ENCODE peak calls at places on chromosome 6, in four cellular contexts. One of them, this sample, is unnamed. For H3K27me3, the result is how much of the 10 kb centered on the place peaks cover.

GRCh38 chr6:40138273-40138720 is 204.0 kb upstream of the MOCS1 start:
- DNase-seq in upper lobe of right lung: no peak
- DNase-seq in CD8-positive, alpha-beta T cell: no peak
- DNase-seq in PC-3: no peak
- DNase-seq in this sample: no peak

GRCh38 chr6:15253107-15254073 is 7.5 kb downstream of the JARID2 start:
- DNase-seq in upper lobe of right lung: no peak
- DNase-seq in PC-3: no peak
- DNase-seq in CD8-positive, alpha-beta T cell: no peak
- DNase-seq in this sample: no peak

GRCh38 chr6:148700713-148701392 is 46.0 kb upstream of the UST start:
- DNase-seq in upper lobe of right lung: no peak
- DNase-seq in PC-3: peak
- DNase-seq in CD8-positive, alpha-beta T cell: no peak
- DNase-seq in this sample: no peak

GRCh38 chr6:42007753-42008528 is 42.4 kb upstream of the TAF8 start:
- DNase-seq in CD8-positive, alpha-beta T cell: peak
- DNase-seq in PC-3: no peak
- DNase-seq in upper lobe of right lung: no peak
- DNase-seq in this sample: no peak

GRCh38 chr6:71404145-71404966 is 115.7 kb downstream of the OGFRL1 start:
- DNase-seq in upper lobe of right lung: no peak
- DNase-seq in PC-3: peak
- DNase-seq in CD8-positive, alpha-beta T cell: no peak
- DNase-seq in this sample: no peak

GRCh38 chr6:21587925-21588811 is 5.4 kb upstream of the SOX4 start:
- DNase-seq in PC-3: peak
- DNase-seq in upper lobe of right lung: peak
- DNase-seq in CD8-positive, alpha-beta T cell: peak
- DNase-seq in this sample: peak

GRCh38 chr6:105014448-105014847 is 57.5 kb downstream of the LIN28B start:
- DNase-seq in PC-3: no peak
- DNase-seq in upper lobe of right lung: no peak
- DNase-seq in CD8-positive, alpha-beta T cell: no peak
- DNase-seq in this sample: no peak

GRCh38 chr6:152648090-152648489 is 10.9 kb upstream of the SYNE1 start:
- DNase-seq in CD8-positive, alpha-beta T cell: no peak
- DNase-seq in PC-3: no peak
- DNase-seq in upper lobe of right lung: no peak
- DNase-seq in this sample: no peak

GRCh38 chr6:23245559-23245958 is 676.2 kb downstream of the HDGFL1 start:
- DNase-seq in PC-3: no peak
- DNase-seq in upper lobe of right lung: no peak
- DNase-seq in CD8-positive, alpha-beta T cell: no peak
- DNase-seq in this sample: no peak

GRCh38 chr6:6688951-6689350 is 100.4 kb downstream of the LY86 start:
- DNase-seq in CD8-positive, alpha-beta T cell: no peak
- DNase-seq in upper lobe of right lung: no peak
- DNase-seq in PC-3: no peak
- DNase-seq in this sample: no peak

GRCh38 chr6:111551521-111552231 is 54.0 kb downstream of the TRAF3IP2 start:
- DNase-seq in CD8-positive, alpha-beta T cell: no peak
- DNase-seq in upper lobe of right lung: peak
- DNase-seq in PC-3: peak
- DNase-seq in this sample: no peak

GRCh38 chr6:41693866-41694265 is 41.5 kb downstream of the TFEB start:
- DNase-seq in CD8-positive, alpha-beta T cell: no peak
- DNase-seq in upper lobe of right lung: no peak
- DNase-seq in PC-3: no peak
- DNase-seq in this sample: no peak

GRCh38 chr6:157763129-157763893 is 59.7 kb upstream of the SNX9 start:
- DNase-seq in CD8-positive, alpha-beta T cell: no peak
- DNase-seq in PC-3: peak
- DNase-seq in upper lobe of right lung: peak
- DNase-seq in this sample: peak

GRCh38 chr6:31876357-31876756 is 2.4 kb downstream of the SLC44A4 start:
- DNase-seq in PC-3: no peak
- DNase-seq in CD8-positive, alpha-beta T cell: no peak
- DNase-seq in upper lobe of right lung: no peak
- DNase-seq in this sample: no peak

GRCh38 chr6:131949615-131949908 is 1.6 kb downstream of the CCN2 start:
- DNase-seq in PC-3: no peak
- DNase-seq in upper lobe of right lung: no peak
- DNase-seq in CD8-positive, alpha-beta T cell: no peak
- DNase-seq in this sample: no peak

GRCh38 chr6:25295651-25296050 is 16.5 kb downstream of the CARMIL1 start:
- DNase-seq in PC-3: peak
- DNase-seq in CD8-positive, alpha-beta T cell: no peak
- DNase-seq in upper lobe of right lung: no peak
- DNase-seq in this sample: no peak

GRCh38 chr6:157682856-157683481 is 140.1 kb upstream of the SNX9 start:
- DNase-seq in PC-3: peak
- DNase-seq in upper lobe of right lung: no peak
- DNase-seq in CD8-positive, alpha-beta T cell: no peak
- DNase-seq in this sample: no peak

GRCh38 chr6:118876814-118877213 is 17.1 kb upstream of the ASF1A start:
- DNase-seq in PC-3: peak
- DNase-seq in CD8-positive, alpha-beta T cell: no peak
- DNase-seq in upper lobe of right lung: no peak
- DNase-seq in this sample: no peak

DNA sequence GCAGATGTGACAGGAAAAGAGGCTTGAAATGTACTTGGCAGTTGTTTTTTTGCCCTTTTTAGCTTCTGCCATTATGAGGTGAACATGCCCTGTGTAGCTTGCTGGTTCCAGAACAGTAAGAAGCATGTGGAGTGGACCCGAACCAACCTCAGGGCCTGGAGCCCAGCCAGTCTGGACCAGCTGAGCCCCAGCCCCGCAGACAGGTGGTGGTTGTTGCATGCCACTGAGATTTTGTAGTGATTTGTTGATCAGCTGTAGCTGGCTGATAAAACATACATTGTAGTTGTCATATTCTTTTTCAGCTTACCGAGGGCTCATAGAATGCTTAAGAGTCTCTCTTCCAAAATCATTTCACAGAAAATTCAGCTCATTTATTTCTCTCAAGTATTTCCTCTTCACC is 182.2 kb downstream of the FARS2 start:
- DNase-seq in PC-3: no peak
- DNase-seq in CD8-positive, alpha-beta T cell: no peak
- DNase-seq in upper lobe of right lung: no peak
- DNase-seq in this sample: no peak
- H3K4me3 ChIP-seq in PC-3: no peak
- H3K4me3 ChIP-seq in CD8-positive, alpha-beta T cell: no peak
- H3K4me3 ChIP-seq in upper lobe of right lung: no peak
- H3K4me3 ChIP-seq in this sample: no peak

GRCh38 chr6:68443704-68444103 is 191.4 kb upstream of the ADGRB3 start:
- DNase-seq in upper lobe of right lung: no peak
- DNase-seq in PC-3: no peak
- DNase-seq in CD8-positive, alpha-beta T cell: no peak
- DNase-seq in this sample: no peak
- TF ChIP-seq CTCF in upper lobe of right lung: no peak
- TF ChIP-seq CTCF in PC-3: peak
- TF ChIP-seq CTCF in CD8-positive, alpha-beta T cell: no peak
- TF ChIP-seq CTCF in this sample: no peak

DNA sequence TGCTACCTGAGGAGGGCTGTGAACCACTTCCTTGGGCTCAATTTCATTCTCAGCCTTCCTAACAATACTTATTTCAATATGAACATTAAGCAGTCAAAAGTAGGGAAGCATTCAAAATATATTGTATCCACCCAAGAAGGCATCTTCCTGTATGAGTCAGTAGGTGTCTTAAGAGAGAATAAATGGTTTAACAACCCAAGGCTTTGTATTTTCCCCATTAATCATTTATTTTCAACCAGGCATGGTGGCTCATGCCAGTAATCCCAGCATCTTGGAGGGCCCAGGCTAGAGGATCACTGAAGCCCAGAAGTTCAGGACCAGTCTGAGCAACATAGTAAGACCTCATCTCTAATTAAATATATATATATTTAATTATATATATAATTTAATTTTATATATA is 74.5 kb upstream of the MARCKS start:
- DNase-seq in upper lobe of right lung: no peak
- DNase-seq in PC-3: no peak
- DNase-seq in CD8-positive, alpha-beta T cell: no peak
- DNase-seq in this sample: no peak
- H3K27me3 ChIP-seq in upper lobe of right lung: under half
- H3K27me3 ChIP-seq in PC-3: under half
- H3K27me3 ChIP-seq in CD8-positive, alpha-beta T cell: under half
- H3K27me3 ChIP-seq in this sample: under half

DNA sequence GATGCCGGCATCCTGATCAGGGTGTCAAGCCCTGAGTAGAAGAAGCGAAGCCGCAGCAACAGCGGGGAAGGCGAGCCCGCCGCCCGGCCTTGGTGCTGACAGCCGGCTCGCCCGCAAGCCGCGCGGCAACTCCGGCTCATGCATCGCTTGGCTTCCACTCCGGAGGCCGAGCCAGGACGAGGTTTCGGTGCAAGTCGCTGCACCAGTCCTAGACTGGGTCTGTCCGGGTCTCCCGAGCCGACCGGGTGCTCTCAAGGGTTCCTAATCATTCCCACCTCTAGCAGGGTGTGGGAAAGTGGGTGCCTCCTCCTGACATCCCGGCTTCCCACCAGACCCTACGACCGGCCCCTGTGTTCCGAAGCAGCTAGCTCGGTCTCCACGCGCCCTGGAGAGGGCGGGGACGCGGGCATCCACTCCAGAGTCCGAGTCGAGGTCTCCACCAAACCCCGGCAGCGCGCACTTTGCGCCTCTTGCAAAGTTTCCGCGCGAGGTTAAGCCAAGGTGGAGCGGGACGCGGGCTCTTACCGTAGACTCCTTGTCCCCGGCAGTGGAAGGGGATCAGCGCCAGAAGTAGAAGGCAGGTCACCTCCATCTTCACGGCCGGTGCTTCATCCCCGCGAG is 1.4 kb downstream of the MDGA1 start:
- DNase-seq in upper lobe of right lung: no peak
- DNase-seq in PC-3: peak
- DNase-seq in CD8-positive, alpha-beta T cell: peak
- DNase-seq in this sample: no peak
- H3K4me3 ChIP-seq in upper lobe of right lung: peak
- H3K4me3 ChIP-seq in PC-3: peak
- H3K4me3 ChIP-seq in CD8-positive, alpha-beta T cell: peak
- H3K4me3 ChIP-seq in this sample: peak

DNA sequence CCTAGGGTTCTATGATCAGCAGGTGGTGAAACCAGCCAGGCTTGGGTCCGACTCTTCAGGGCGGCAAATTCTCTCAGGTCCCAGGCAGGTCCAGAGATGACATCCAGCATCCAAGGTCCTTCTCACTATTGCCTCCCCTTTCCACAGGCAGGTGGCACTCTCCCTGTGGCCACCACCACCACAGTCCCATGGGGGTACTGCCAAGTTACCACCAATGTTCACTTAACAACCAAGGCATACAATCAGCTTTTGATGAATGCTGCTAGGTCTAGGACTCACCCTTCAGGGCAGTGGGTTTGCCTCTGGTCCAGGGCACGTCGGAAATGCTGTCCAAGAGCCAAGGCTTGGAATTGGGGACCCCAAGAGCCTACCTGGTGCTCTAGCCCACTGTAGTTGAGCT is 40.4 kb upstream of the UTRN start:
- DNase-seq in CD8-positive, alpha-beta T cell: no peak
- DNase-seq in PC-3: no peak
- DNase-seq in upper lobe of right lung: no peak
- DNase-seq in this sample: no peak
- TF ChIP-seq CTCF in CD8-positive, alpha-beta T cell: no peak
- TF ChIP-seq CTCF in PC-3: no peak
- TF ChIP-seq CTCF in upper lobe of right lung: no peak
- TF ChIP-seq CTCF in this sample: no peak

DNA sequence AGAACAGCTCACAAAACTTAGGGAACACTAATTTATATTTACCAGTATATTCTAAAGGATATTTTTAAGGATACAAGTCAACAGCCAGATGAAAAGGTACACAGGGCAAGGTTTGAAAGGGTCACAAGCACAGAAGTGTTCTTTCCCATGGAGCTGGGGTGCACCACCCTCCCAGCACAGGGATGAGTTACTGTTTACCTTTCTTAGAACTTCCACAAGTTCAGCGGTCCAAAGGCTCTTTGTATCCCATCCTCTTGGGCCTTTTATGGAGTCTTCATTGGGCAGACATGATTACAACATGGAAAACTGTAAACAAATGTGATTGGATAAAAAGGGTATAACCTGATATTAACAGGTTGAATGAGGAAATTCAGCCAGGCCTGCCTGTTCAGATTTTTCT is 1.1 kb upstream of the IL17F start:
- DNase-seq in upper lobe of right lung: no peak
- DNase-seq in CD8-positive, alpha-beta T cell: no peak
- DNase-seq in PC-3: no peak
- DNase-seq in this sample: no peak
- H3K27me3 ChIP-seq in upper lobe of right lung: under half
- H3K27me3 ChIP-seq in CD8-positive, alpha-beta T cell: under half
- H3K27me3 ChIP-seq in PC-3: half or more
- H3K27me3 ChIP-seq in this sample: under half